ENCODE peak calls at places on chromosomes 4 and X, in five cellular contexts. L is adipocyte, O is psoas muscle, F is fibroblast of lung, M is GM23248. X is an unnamed sample.

GRCh38 chr4:118281611-118282442 is 71.0 kb downstream of the PRSS12 start:
- DNase-seq in L (peak; percentile 64), O (peak; percentile 52), F (peak; percentile 53), M (peak; percentile 42), X (no peak)

GRCh38 chrX:41478397-41478911 is 31.3 kb downstream of the NYX start:
- DNase-seq in L (no peak), O (no peak), F (peak; percentile 15), M (peak; percentile 12), X (no peak)

GRCh38 chr4:123884922-123885321 is 488.3 kb downstream of the SPRY1 start:
- DNase-seq in L (no peak), O (no peak), F (no peak), M (no peak), X (no peak)

GRCh38 chrX:149860445-149860844 is 20.5 kb upstream of the MAGEA8 start:
- DNase-seq in L (no peak), O (no peak), F (no peak), M (no peak), X (no peak)

GRCh38 chrX:149962859-149963757 is 24.8 kb upstream of the EOLA2 start:
- DNase-seq in L (peak; percentile 78), O (peak; percentile 54), F (peak; percentile 70), M (peak; percentile 80), X (no peak)

GRCh38 chrX:626745-627509 is 3.7 kb upstream of the SHOX start:
- DNase-seq in L (no peak), O (no peak), F (no peak), M (no peak), X (no peak)

GRCh38 chrX:3820170-3820569 is 106.7 kb upstream of the PRKX start:
- DNase-seq in L (peak; percentile 76), O (no peak), F (peak; percentile 60), M (peak; percentile 78), X (no peak)

GRCh38 chr4:80446248-80446647 is 110.7 kb downstream of the CFAP299 start:
- DNase-seq in L (peak; percentile 13), O (no peak), F (no peak), M (peak; percentile 6), X (no peak)

GRCh38 chrX:130120321-130120731 is 10.0 kb upstream of the ELF4 start:
- DNase-seq in L (peak; percentile 39), O (no peak), F (no peak), M (peak; percentile 45), X (no peak)

GRCh38 chrX:53357799-53358530 is 64.5 kb downstream of the SMC1A start:
- DNase-seq in L (peak; percentile 28), O (no peak), F (peak; percentile 53), M (peak; percentile 41), X (no peak)

GRCh38 chrX:97117572-97117971 is 233.9 kb downstream of the RPA4 start:
- DNase-seq in L (no peak), O (no peak), F (no peak), M (no peak), X (no peak)

GRCh38 chrX:145826466-145826865 is 8.8 kb downstream of the SLITRK2 start:
- DNase-seq in L (no peak), O (no peak), F (no peak), M (no peak), X (no peak)

GRCh38 chr4:11729548-11729947 is 300.9 kb upstream of the HS3ST1 start:
- DNase-seq in L (peak; percentile 75), O (no peak), F (peak; percentile 70), M (no peak), X (no peak)

GRCh38 chr4:19319607-19320006 is 932.1 kb upstream of the SLIT2 start:
- DNase-seq in L (no peak), O (no peak), F (no peak), M (no peak), X (no peak)

GRCh38 chrX:34849371-34849770 is 93.2 kb upstream of the FAM47B start:
- DNase-seq in L (peak; percentile 56), O (no peak), F (peak; percentile 67), M (peak; percentile 67), X (no peak)

GRCh38 chr4:182143822-182144620 is 99.2 kb upstream of the TENM3 start:
- DNase-seq in L (peak; percentile 74), O (no peak), F (peak; percentile 82), M (peak; percentile 27), X (no peak)

GRCh38 chrX:141405878-141406492 is 163.7 kb upstream of the SPANXC start:
- DNase-seq in L (peak; percentile 46), O (no peak), F (peak; percentile 49), M (peak; percentile 52), X (no peak)

GRCh38 chr4:128225148-128225547 is 62.5 kb downstream of the PGRMC2 start:
- DNase-seq in L (peak; percentile 85), O (no peak), F (peak; percentile 38), M (peak; percentile 57), X (no peak)

GRCh38 chr4:83582289-83582756 is 46.4 kb downstream of the GPAT3 start:
- DNase-seq in L (peak; percentile 77), O (no peak), F (peak; percentile 68), M (peak; percentile 24), X (no peak)

GRCh38 chr4:17232575-17233253 is 279.2 kb downstream of the QDPR start:
- DNase-seq in L (peak; percentile 78), O (no peak), F (peak; percentile 67), M (peak; percentile 79), X (peak; percentile 5)

GRCh38 chrX:38652934-38653442 is 91.6 kb downstream of the TSPAN7 start:
- DNase-seq in L (no peak), O (no peak), F (no peak), M (no peak), X (no peak)

GRCh38 chr4:54737421-54737820 is 79.7 kb downstream of the KIT start:
- DNase-seq in L (no peak), O (no peak), F (no peak), M (no peak), X (no peak)

GRCh38 chr4:85370400-85371032 is 104.4 kb upstream of the ARHGAP24 start:
- DNase-seq in L (peak; percentile 60), O (no peak), F (peak; percentile 53), M (peak; percentile 60), X (no peak)

GRCh38 chrX:3184176-3184930 is 143.1 kb downstream of the ARSF start:
- DNase-seq in L (peak; percentile 91), O (no peak), F (peak; percentile 92), M (peak; percentile 69), X (no peak)

GRCh38 chr4:98939892-98940298 is 11.0 kb upstream of the EIF4E start:
- DNase-seq in L (peak; percentile 91), O (no peak), F (peak; percentile 83), M (peak; percentile 79), X (no peak)

GRCh38 chr4:138576684-138577083 is 334.5 kb upstream of the SLC7A11 start:
- DNase-seq in L (no peak), O (no peak), F (peak; percentile 59), M (peak; percentile 55), X (no peak)

GRCh38 chr4:69832326-69833030 is 27.5 kb downstream of the SULT1E1 start:
- DNase-seq in L (no peak), O (no peak), F (no peak), M (no peak), X (no peak)

GRCh38 chrX:65690057-65690855 is 22.8 kb downstream of the MSN start:
- DNase-seq in L (peak; percentile 48), O (peak; percentile 60), F (peak; percentile 53), M (peak; percentile 89), X (no peak)

GRCh38 chr4:101050836-101051205 is 296.5 kb downstream of the PPP3CA start:
- DNase-seq in L (no peak), O (no peak), F (no peak), M (no peak), X (no peak)

GRCh38 chr4:175646802-175647201 is 165.3 kb downstream of the GPM6A start:
- DNase-seq in L (no peak), O (no peak), F (no peak), M (peak; percentile 2), X (no peak)

GRCh38 chr4:88043586-88044340 is 36.3 kb downstream of the PKD2 start:
- DNase-seq in L (no peak), O (no peak), F (no peak), M (no peak), X (no peak)

GRCh38 chrX:46589977-46590723 is 16.6 kb downstream of the CHST7 start:
- DNase-seq in L (peak; percentile 66), O (no peak), F (peak; percentile 72), M (peak; percentile 82), X (no peak)

GRCh38 chr4:112142152-112142551 is 3.1 kb upstream of the FAM241A start:
- DNase-seq in L (no peak), O (no peak), F (no peak), M (no peak), X (no peak)

GRCh38 chr4:112147697-112148096 is 2.4 kb downstream of the FAM241A start:
- DNase-seq in L (no peak), O (no peak), F (no peak), M (peak; percentile 70), X (no peak)

GRCh38 chr4:112145820-112146813 is 863 bp downstream of the FAM241A start:
- DNase-seq in L (peak; percentile 68), O (peak; percentile 69), F (peak; percentile 47), M (peak; percentile 79), X (no peak)

GRCh38 chr4:112145326-112145819 is at the start of gene FAM241A:
- DNase-seq in L (peak; percentile 93), O (peak; percentile 92), F (peak; percentile 81), M (peak; percentile 94), X (peak; percentile 51)

GRCh38 chr4:112144546-112145325 is 518 bp upstream of the FAM241A start:
- DNase-seq in L (no peak), O (peak; percentile 45), F (no peak), M (no peak), X (no peak)
- H3K4me3 ChIP-seq in L (peak overlapping the region; percentile 44), O (peak overlapping the region; percentile 94), F (peak overlapping the region; percentile 85), M (peak overlapping the region; percentile 100), X (peak overlapping the region; percentile 73)

GRCh38 chr4:18314731-18315130 is 293.2 kb upstream of the LCORL start:
- DNase-seq in L (no peak), O (no peak), F (no peak), M (no peak), X (no peak)
- H3K9me3 ChIP-seq in L (no peaks in the 10 kb centered on the region), O (no peaks in the 10 kb centered on the region), F (no peaks in the 10 kb centered on the region), M (no peaks in the 10 kb centered on the region), X (no peaks in the 10 kb centered on the region)

GRCh38 chr4:43875655-43876054 is 573.0 kb downstream of the KCTD8 start:
- DNase-seq in L (no peak), O (no peak), F (no peak), M (no peak), X (no peak)
- H3K4me3 ChIP-seq in L (no peak overlapping the region), O (no peak overlapping the region), F (no peak overlapping the region), M (no peak overlapping the region), X (no peak overlapping the region)

GRCh38 chrX:153443476-153444332 is 2.2 kb downstream of the TREX2 start:
- DNase-seq in L (no peak), O (no peak), F (no peak), M (no peak), X (no peak)
- H3K9me3 ChIP-seq in L (no peaks in the 10 kb centered on the region), O (no peaks in the 10 kb centered on the region), F (no peaks in the 10 kb centered on the region), M (no peaks in the 10 kb centered on the region), X (no peaks in the 10 kb centered on the region)

DNA sequence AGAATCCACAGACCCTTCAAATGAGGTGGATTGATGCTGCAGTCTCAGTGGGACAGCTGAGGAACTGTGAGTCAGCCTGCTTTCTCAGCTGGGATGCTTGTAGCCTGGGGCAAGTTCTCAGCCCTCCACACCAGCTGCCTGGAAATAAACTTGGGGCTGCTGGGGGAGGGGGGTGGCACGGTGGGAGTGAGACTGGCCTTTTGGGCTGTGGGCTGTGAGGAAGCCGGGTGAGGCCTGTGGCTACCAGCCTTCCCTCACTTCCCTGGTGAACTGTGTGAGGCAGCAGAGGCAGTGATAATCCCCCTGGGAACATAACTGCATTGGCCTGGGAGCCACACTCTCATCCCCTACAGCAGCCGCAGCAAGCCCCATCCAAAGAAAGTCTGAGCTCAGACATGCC is 114.5 kb upstream of the GUCY1A1 start:
- DNase-seq in L (peak; percentile 50), O (no peak), F (no peak), M (peak; percentile 15), X (no peak)
- H3K4me3 ChIP-seq in L (no peak overlapping the region), O (no peak overlapping the region), F (no peak overlapping the region), M (no peak overlapping the region), X (no peak overlapping the region)

X was measured in thoracic aorta.